ENCODE peak calls at places on chromosomes 3 and 15, in seven cellular contexts. A is HepG2, I is SK-N-SH, B is GM12891, J is GM12892, H is H1, K is K562. N is an unnamed sample.

GRCh38 chr3:185328324-185329004 is 34.5 kb upstream of the MAP3K13 start:
- DNase-seq in A (peak), I (no peak), B (no peak), J (no peak), H (no peak), K (peak), N (no peak)

GRCh38 chr15:101652783-101653430 is 726 bp upstream of the TM2D3 start:
- DNase-seq in A (no peak), I (no peak), B (no peak), J (peak), H (no peak), K (peak), N (no peak)

GRCh38 chr15:89888214-89888804 is 5.5 kb downstream of the AP3S2 start:
- DNase-seq in A (peak), I (no peak), B (no peak), J (no peak), H (no peak), K (peak), N (no peak)

GRCh38 chr15:82950746-82951370 is 1.7 kb downstream of the HOMER2 start:
- DNase-seq in A (peak), I (no peak), B (peak), J (no peak), H (no peak), K (no peak), N (no peak)

GRCh38 chr15:51939216-51939615 is 32.4 kb downstream of the LEO1 start:
- DNase-seq in A (no peak), I (no peak), B (no peak), J (no peak), H (no peak), K (no peak), N (no peak)

GRCh38 chr15:82909080-82909815 is 43.3 kb downstream of the HOMER2 start:
- DNase-seq in A (no peak), I (no peak), B (no peak), J (no peak), H (no peak), K (no peak), N (no peak)

GRCh38 chr15:77504310-77504709 is 83.6 kb downstream of the HMG20A start:
- DNase-seq in A (no peak), I (no peak), B (no peak), J (no peak), H (peak), K (no peak), N (no peak)

GRCh38 chr3:16028604-16029003 is 145.9 kb upstream of the GALNT15 start:
- DNase-seq in A (no peak), I (no peak), B (no peak), J (no peak), H (no peak), K (no peak), N (no peak)

GRCh38 chr3:152403632-152404066 is 134.9 kb downstream of the MBNL1 start:
- DNase-seq in A (no peak), I (no peak), B (no peak), J (no peak), H (no peak), K (peak), N (no peak)

GRCh38 chr3:4517643-4518042 is 24.5 kb downstream of the ITPR1 start:
- DNase-seq in A (no peak), I (no peak), B (no peak), J (no peak), H (no peak), K (no peak), N (no peak)

DNA sequence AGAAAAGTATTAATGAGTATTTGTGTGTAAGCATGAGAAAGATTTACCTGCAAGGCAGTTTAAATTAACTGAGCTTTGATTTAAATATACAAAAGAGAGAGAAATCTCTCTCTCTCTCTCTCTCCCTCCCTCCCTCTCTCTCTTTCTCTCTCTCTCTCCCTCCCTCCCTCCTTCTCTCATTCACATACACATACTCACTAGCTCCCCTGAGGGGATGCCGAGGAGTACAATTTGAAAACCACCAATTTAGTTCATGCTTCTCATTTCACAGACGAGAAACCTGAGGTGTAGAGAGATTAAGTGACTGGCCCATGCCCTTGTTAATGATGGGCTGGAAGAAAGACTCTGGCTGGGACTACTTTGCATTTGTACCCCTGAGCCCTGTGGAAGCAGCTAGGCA is 59.4 kb downstream of the MECOM start:
- DNase-seq in A (no peak), I (no peak), B (no peak), J (no peak), H (no peak), K (no peak), N (no peak)
- TF ChIP-seq TAF1 in A (no peak), I (no peak), B (no peak), J (no peak), H (no peak), K (no peak), N (no peak)

GRCh38 chr3:53593611-53594010 is 99.2 kb downstream of the CACNA1D start:
- DNase-seq in A (no peak), I (no peak), B (no peak), J (no peak), H (peak), K (no peak), N (no peak)
- TF ChIP-seq TAF1 in A (no peak), I (no peak), B (no peak), J (no peak), H (no peak), K (no peak), N (no peak)

GRCh38 chr3:94616833-94617232 is 554.0 kb downstream of the NSUN3 start:
- DNase-seq in A (peak), I (no peak), B (no peak), J (no peak), H (no peak), K (no peak), N (no peak)

GRCh38 chr3:94617312-94617711 is 554.5 kb downstream of the NSUN3 start:
- DNase-seq in A (no peak), I (no peak), B (no peak), J (no peak), H (no peak), K (no peak), N (no peak)

GRCh38 chr3:94614192-94614591 is 551.3 kb downstream of the NSUN3 start:
- DNase-seq in A (no peak), I (no peak), B (no peak), J (no peak), H (no peak), K (no peak), N (no peak)

GRCh38 chr3:94612631-94613030 is 549.8 kb downstream of the NSUN3 start:
- DNase-seq in A (no peak), I (no peak), B (no peak), J (no peak), H (no peak), K (no peak), N (no peak)

DNA sequence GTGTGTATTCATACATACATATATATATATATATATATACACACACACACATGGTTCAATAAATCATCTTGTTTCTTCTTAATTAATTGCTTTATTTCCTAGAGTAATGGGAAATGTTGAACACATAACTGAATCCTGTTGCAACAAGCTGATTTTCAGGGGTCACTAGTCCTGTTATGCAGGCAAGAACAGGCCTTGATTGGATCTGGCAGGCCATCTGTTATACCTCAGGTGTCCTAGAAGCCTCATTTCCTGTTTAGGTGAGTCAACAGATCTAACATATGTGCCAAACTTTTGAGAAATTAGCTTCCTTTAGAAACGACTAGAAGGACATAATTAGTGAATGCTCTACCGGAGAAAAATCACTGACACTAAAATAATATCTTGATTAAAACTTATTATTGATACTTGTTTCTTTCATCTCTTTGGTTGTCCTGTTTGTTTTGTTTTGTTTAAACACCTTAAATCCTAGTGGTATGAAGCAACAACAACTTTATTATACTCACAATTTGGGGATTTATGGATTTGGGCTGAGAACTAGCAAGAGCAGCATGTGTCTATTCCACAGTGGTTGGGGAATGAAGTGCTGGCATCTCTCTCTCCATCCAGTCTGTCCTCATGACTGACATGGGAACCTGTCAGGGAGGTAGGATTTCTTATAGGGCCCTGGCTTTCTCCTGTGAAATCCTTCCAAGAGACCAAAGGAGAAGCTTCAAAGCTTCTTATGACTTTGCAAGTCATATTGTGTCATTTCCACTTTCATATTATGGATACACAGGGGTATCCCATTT is 552.6 kb downstream of the NSUN3 start:
- DNase-seq in A (no peak), I (no peak), B (no peak), J (no peak), H (no peak), K (no peak), N (no peak)
- TF ChIP-seq TAF1 in A (no peak), I (no peak), B (no peak), J (no peak), H (no peak), K (no peak), N (no peak)

GRCh38 chr3:141431411-141432378 is 55.1 kb upstream of the RASA2 start:
- DNase-seq in A (peak), I (no peak), B (no peak), J (no peak), H (no peak), K (peak), N (no peak)
- TF ChIP-seq TAF1 in A (no peak), I (no peak), B (no peak), J (no peak), H (no peak), K (no peak), N (no peak)